ENCODE peak calls at places on chromosome 14, in ten cellular contexts. G is DND-41; S is stimulated activated naive CD8-positive, alpha-beta T cell treated with anti-CD3 and anti-CD28 coated beads, Interleukin-15, amount 100 ng/mL, for 72 hours; F is activated CD8-positive, alpha-beta memory T cell treated with anti-CD3 and anti-CD28 coated beads, Interleukin-2, amount 10 ng/mL, durations not matched to agents 7 days and 5 days; B is activated CD8-positive, alpha-beta T cell treated with anti-CD3 and anti-CD28 coated beads, Interleukin-2, amount 10 ng/mL, durations not matched to agents 7 days and 5 days; Z is left lung; V is lower lobe of right lung; Y is stimulated activated effector memory CD8-positive, alpha-beta T cell treated with anti-CD3 and anti-CD28 coated beads, Interleukin-12 subunit alpha, Interleukin-12 subunit beta, amount 100 ng/mL, for 72 hours; L is B cell; R is memory B cell. D is an unnamed sample.

GRCh38 chr14:55127491-55127951 is 1.5 kb upstream of the LGALS3 start:
- ATAC-seq in G (no peak), S (no peak), F (no peak), B (no peak), Z (no peak), V (no peak), Y (no peak), L (no peak), R (no peak), D (no peak)

GRCh38 chr14:76193696-76194095 is 42.0 kb downstream of the GPATCH2L start:
- ATAC-seq in G (no peak), S (no peak), F (no peak), B (no peak), Z (no peak), V (no peak), Y (no peak), L (no peak), R (no peak), D (no peak)

GRCh38 chr14:24066490-24067132 is 4.8 kb upstream of the CPNE6 start:
- ATAC-seq in G (no peak), S (no peak), F (no peak), B (no peak), Z (no peak), V (no peak), Y (no peak), L (no peak), R (no peak), D (no peak)

GRCh38 chr14:95493503-95493902 is 22.9 kb downstream of the SYNE3 start:
- ATAC-seq in G (no peak), S (no peak), F (no peak), B (no peak), Z (no peak), V (no peak), Y (no peak), L (no peak), R (no peak), D (no peak)

GRCh38 chr14:60183724-60184596 is 18.8 kb upstream of the DHRS7 start:
- ATAC-seq in G (peak), S (peak), F (peak), B (peak), Z (peak), V (peak), Y (peak), L (peak), R (peak), D (peak)

GRCh38 chr14:68547305-68548193 is 245.3 kb downstream of the ZFP36L1 start:
- ATAC-seq in G (no peak), S (no peak), F (no peak), B (no peak), Z (peak), V (peak), Y (no peak), L (no peak), R (no peak), D (no peak)

GRCh38 chr14:59305231-59305630 is 116.8 kb downstream of the DAAM1 start:
- ATAC-seq in G (no peak), S (no peak), F (no peak), B (no peak), Z (peak), V (peak), Y (no peak), L (no peak), R (no peak), D (no peak)

GRCh38 chr14:68178282-68178681 is 358.7 kb downstream of the RAD51B start:
- ATAC-seq in G (no peak), S (no peak), F (no peak), B (no peak), Z (no peak), V (no peak), Y (no peak), L (no peak), R (no peak), D (no peak)

GRCh38 chr14:93811020-93811419 is 22.7 kb upstream of the PRIMA1 start:
- ATAC-seq in G (no peak), S (no peak), F (no peak), B (no peak), Z (no peak), V (no peak), Y (peak), L (no peak), R (no peak), D (no peak)

GRCh38 chr14:104892517-104893434 is 27.7 kb downstream of the CEP170B start:
- ATAC-seq in G (no peak), S (no peak), F (no peak), B (no peak), Z (no peak), V (no peak), Y (no peak), L (no peak), R (no peak), D (no peak)

GRCh38 chr14:35332517-35333346 is 40.5 kb downstream of the PSMA6 start:
- ATAC-seq in G (peak), S (peak), F (peak), B (peak), Z (peak), V (no peak), Y (peak), L (no peak), R (no peak), D (peak)

GRCh38 chr14:77458249-77458950 is 507 bp downstream of the AHSA1 start:
- ATAC-seq in G (peak), S (peak), F (peak), B (peak), Z (peak), V (peak), Y (peak), L (peak), R (peak), D (no peak)

GRCh38 chr14:23119362-23120327 is 590 bp upstream of the CEBPE start:
- ATAC-seq in G (no peak), S (peak), F (peak), B (peak), Z (peak), V (no peak), Y (no peak), L (peak), R (peak), D (no peak)

GRCh38 chr14:95287176-95287754 is 32.4 kb downstream of the CLMN start:
- ATAC-seq in G (no peak), S (no peak), F (no peak), B (no peak), Z (no peak), V (no peak), Y (peak), L (no peak), R (no peak), D (no peak)

GRCh38 chr14:100692859-100693558 is 33.7 kb upstream of the DLK1 start:
- ATAC-seq in G (no peak), S (no peak), F (no peak), B (no peak), Z (peak), V (peak), Y (no peak), L (no peak), R (no peak), D (no peak)

GRCh38 chr14:68951051-68951797 is 27.9 kb downstream of the ACTN1 start:
- ATAC-seq in G (no peak), S (no peak), F (no peak), B (no peak), Z (peak), V (peak), Y (no peak), L (no peak), R (no peak), D (peak)

GRCh38 chr14:70821581-70821915 is 12.2 kb upstream of the MAP3K9 start:
- ATAC-seq in G (peak), S (peak), F (no peak), B (no peak), Z (peak), V (no peak), Y (no peak), L (no peak), R (no peak), D (no peak)

GRCh38 chr14:98711453-98711852 is 560.5 kb downstream of the BCL11B start:
- ATAC-seq in G (peak), S (peak), F (peak), B (peak), Z (no peak), V (no peak), Y (peak), L (no peak), R (no peak), D (peak)

GRCh38 chr14:52640137-52640536 is 55.2 kb downstream of the ERO1A start:
- ATAC-seq in G (no peak), S (peak), F (no peak), B (no peak), Z (no peak), V (no peak), Y (peak), L (no peak), R (no peak), D (peak)

GRCh38 chr14:98249057-98249456 is 1022.9 kb downstream of the BCL11B start:
- ATAC-seq in G (no peak), S (no peak), F (no peak), B (no peak), Z (no peak), V (no peak), Y (no peak), L (no peak), R (no peak), D (no peak)

GRCh38 chr14:83173687-83174086 is 1640.0 kb upstream of the SEL1L start:
- ATAC-seq in G (no peak), S (no peak), F (no peak), B (no peak), Z (no peak), V (no peak), Y (no peak), L (no peak), R (no peak), D (no peak)

GRCh38 chr14:91123201-91123600 is 9.3 kb downstream of the DGLUCY start:
- ATAC-seq in G (no peak), S (no peak), F (no peak), B (no peak), Z (no peak), V (no peak), Y (no peak), L (no peak), R (no peak), D (no peak)

GRCh38 chr14:29858299-29858698 is 69.3 kb downstream of the PRKD1 start:
- ATAC-seq in G (no peak), S (no peak), F (no peak), B (no peak), Z (no peak), V (no peak), Y (no peak), L (peak), R (peak), D (no peak)

GRCh38 chr14:63737582-63738006 is 9.7 kb upstream of the SGPP1 start:
- ATAC-seq in G (no peak), S (peak), F (peak), B (peak), Z (no peak), V (no peak), Y (peak), L (peak), R (peak), D (peak)

D was measured in activated T-helper 17 cell treated with anti-CD3 and anti-CD28 coated beads, Interleukin-2, amount 50 U/mL, for 72 hours.